ENCODE peak calls at places on chromosomes 1 and 21, in ten cellular contexts. K, I, T, V, E, S, H, A, Y and R are unnamed samples.

GRCh38 chr1:154324669-154325582 is at the start of gene ATP8B2:
- DNase-seq in S (peak), A (peak), I (peak), Y (peak), H (no peak), K (peak), V (peak), E (peak), T (peak), R (peak)

GRCh38 chr21:33541105-33541711 is 709 bp downstream of the GART start:
- DNase-seq in K (peak), Y (peak), S (no peak), E (no peak), I (no peak), T (no peak), A (no peak), H (no peak), V (no peak), R (no peak)

GRCh38 chr1:66386712-66387111 is 147.2 kb upstream of the SGIP1 start:
- DNase-seq in T (no peak), I (no peak), E (no peak), K (no peak), A (no peak), Y (no peak), H (no peak), S (no peak), V (no peak), R (no peak)

GRCh38 chr1:203325004-203325417 is 19.7 kb downstream of the BTG2 start:
- DNase-seq in V (peak), K (no peak), Y (no peak), I (no peak), A (peak), H (no peak), T (no peak), E (no peak), S (no peak), R (peak)

GRCh38 chr1:47388548-47389238 is 27.4 kb upstream of the FOXE3 start:
- DNase-seq in E (peak), A (peak), V (peak), S (peak), K (peak), I (peak), Y (peak), T (no peak), H (no peak), R (peak)

GRCh38 chr1:233868461-233868860 is 36.0 kb upstream of the SLC35F3 start:
- DNase-seq in K (no peak), I (no peak), V (no peak), S (no peak), E (no peak), A (no peak), T (no peak), Y (no peak), H (no peak), R (no peak)

GRCh38 chr1:161427733-161428516 is 60.2 kb upstream of the CFAP126 start:
- DNase-seq in T (no peak), H (no peak), E (no peak), K (no peak), I (no peak), S (peak), Y (peak), A (no peak), V (peak), R (peak)

GRCh38 chr1:206476591-206476990 is 6.3 kb downstream of the IKBKE start:
- DNase-seq in H (no peak), A (no peak), Y (no peak), S (no peak), T (no peak), K (peak), V (no peak), E (no peak), I (no peak), R (no peak)

GRCh38 chr21:28089599-28090421 is 902.9 kb downstream of the LTN1 start:
- DNase-seq in A (no peak), E (no peak), S (no peak), T (no peak), K (no peak), H (no peak), I (peak), V (no peak), Y (no peak), R (no peak)

GRCh38 chr1:226098870-226099832 is 36.6 kb downstream of the H3-3A start:
- DNase-seq in S (no peak), A (no peak), Y (no peak), T (no peak), I (no peak), H (no peak), E (no peak), V (no peak), K (no peak), R (no peak)

GRCh38 chr1:81781749-81782148 is 19.0 kb upstream of the ADGRL2 start:
- DNase-seq in K (no peak), S (no peak), T (no peak), I (no peak), E (no peak), A (no peak), V (no peak), Y (no peak), H (no peak), R (no peak)

GRCh38 chr1:184405743-184406142 is 18.9 kb downstream of the C1orf21 start:
- DNase-seq in Y (no peak), E (no peak), H (no peak), A (no peak), I (no peak), K (no peak), T (no peak), S (no peak), V (no peak), R (no peak)

GRCh38 chr1:37498872-37499617 is 15.5 kb downstream of the MEAF6 start:
- DNase-seq in S (no peak), I (no peak), A (peak), T (no peak), V (no peak), E (no peak), K (no peak), H (no peak), Y (peak), R (no peak)

GRCh38 chr1:223230161-223230881 is 87.3 kb upstream of the TLR5 start:
- DNase-seq in K (no peak), S (peak), T (no peak), Y (peak), I (no peak), V (no peak), A (no peak), E (no peak), H (peak), R (no peak)

GRCh38 chr1:205774277-205775014 is 836 bp downstream of the RAB29 start:
- DNase-seq in E (no peak), A (peak), I (no peak), T (peak), Y (no peak), K (no peak), V (peak), S (no peak), H (no peak), R (peak)

GRCh38 chr1:33256335-33256700 is at the start of gene ZNF362:
- DNase-seq in T (peak), E (no peak), I (peak), H (no peak), S (peak), Y (peak), A (peak), K (peak), V (peak), R (peak)

GRCh38 chr1:41578712-41579335 is 94.3 kb upstream of the EDN2 start:
- DNase-seq in S (peak), H (no peak), E (no peak), V (no peak), T (no peak), Y (peak), A (no peak), I (no peak), K (no peak), R (no peak)

GRCh38 chr1:22039594-22040347 is 12.7 kb upstream of the CDC42 start:
- DNase-seq in K (peak), S (peak), Y (peak), T (peak), V (peak), A (peak), H (no peak), I (peak), E (no peak), R (no peak)

GRCh38 chr1:183432548-183432875 is 14.3 kb upstream of the NMNAT2 start:
- DNase-seq in T (no peak), E (no peak), V (no peak), H (no peak), A (peak), I (no peak), S (peak), Y (no peak), K (no peak), R (no peak)

GRCh38 chr1:18631496-18632217 is 1.0 kb downstream of the PAX7 start:
- DNase-seq in K (no peak), H (no peak), S (no peak), A (no peak), V (no peak), I (no peak), T (no peak), Y (no peak), E (no peak), R (no peak)

GRCh38 chr1:57860931-57861600 is 437.2 kb upstream of the DAB1 start:
- DNase-seq in Y (no peak), T (no peak), V (no peak), E (no peak), S (no peak), A (peak), H (no peak), I (no peak), K (peak), R (no peak)

GRCh38 chr21:42508371-42508770 is 5.3 kb upstream of the SLC37A1 start:
- DNase-seq in Y (no peak), T (no peak), K (no peak), H (no peak), E (no peak), S (no peak), I (no peak), A (no peak), V (no peak), R (no peak)

GRCh38 chr1:152884966-152885624 is 7.0 kb downstream of the SMCP start:
- DNase-seq in A (no peak), I (no peak), T (no peak), H (no peak), S (no peak), V (no peak), K (no peak), Y (peak), E (no peak), R (no peak)

GRCh38 chr1:32351859-32352745 is 10.2 kb downstream of the FAM229A start:
- DNase-seq in T (no peak), K (no peak), V (no peak), H (no peak), I (peak), Y (peak), A (peak), S (no peak), E (no peak), R (no peak)

GRCh38 chr1:180213401-180214177 is 16.5 kb upstream of the LHX4 start:
- DNase-seq in Y (peak), T (no peak), V (peak), E (no peak), A (peak), K (no peak), I (no peak), H (no peak), S (peak), R (peak)

GRCh38 chr1:3642921-3643675 is 6.8 kb downstream of the WRAP73 start:
- DNase-seq in E (no peak), V (no peak), S (no peak), K (peak), I (no peak), T (no peak), A (no peak), H (no peak), Y (no peak), R (no peak)

GRCh38 chr1:42420911-42421585 is 34.8 kb downstream of the ZMYND12 start:
- DNase-seq in V (no peak), H (peak), I (peak), A (peak), T (no peak), Y (peak), E (no peak), K (peak), S (no peak), R (peak)

GRCh38 chr1:175904808-175905207 is 161.4 kb upstream of the TNR start:
- DNase-seq in A (no peak), T (no peak), H (no peak), K (no peak), E (no peak), V (no peak), S (no peak), Y (no peak), I (no peak), R (no peak)

GRCh38 chr1:175901076-175901475 is 157.7 kb upstream of the TNR start:
- DNase-seq in H (no peak), E (no peak), T (no peak), S (no peak), I (no peak), A (no peak), V (no peak), Y (no peak), K (no peak), R (no peak)

GRCh38 chr1:175911138-175911537 is 167.7 kb upstream of the TNR start:
- DNase-seq in I (no peak), V (no peak), H (no peak), A (no peak), E (no peak), S (no peak), T (no peak), Y (no peak), K (no peak), R (no peak)

GRCh38 chr1:175902281-175902680 is 158.9 kb upstream of the TNR start:
- DNase-seq in A (no peak), V (no peak), H (no peak), K (no peak), Y (no peak), I (no peak), S (no peak), T (no peak), E (no peak), R (no peak)

DNA sequence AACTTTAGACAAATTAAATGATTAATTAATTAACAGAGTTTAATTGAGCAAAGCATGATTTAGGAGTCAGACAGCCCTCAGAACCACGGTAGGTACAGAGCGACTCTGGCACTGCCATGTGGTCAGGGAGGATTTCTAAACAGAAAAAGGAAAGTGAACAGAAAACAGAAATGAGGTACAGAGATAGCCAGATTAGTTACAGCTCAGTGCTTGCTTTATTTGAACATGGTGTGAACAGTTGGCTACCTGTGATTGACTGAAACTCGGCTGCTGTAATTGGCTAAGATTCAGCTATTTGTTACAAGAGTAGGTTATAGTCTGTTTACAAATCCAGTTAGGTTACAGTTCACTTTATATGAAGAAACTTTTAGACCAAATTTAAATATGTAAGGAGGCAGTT is 163.0 kb upstream of the TNR start:
- DNase-seq in S (no peak), Y (no peak), T (no peak), E (no peak), A (no peak), H (no peak), V (no peak), I (no peak), K (no peak), R (no peak)
- TF ChIP-seq CTCF in S (no peak), Y (no peak), T (no peak), E (no peak), A (no peak), H (no peak), V (no peak), I (no peak), K (no peak), R (no peak)

DNA sequence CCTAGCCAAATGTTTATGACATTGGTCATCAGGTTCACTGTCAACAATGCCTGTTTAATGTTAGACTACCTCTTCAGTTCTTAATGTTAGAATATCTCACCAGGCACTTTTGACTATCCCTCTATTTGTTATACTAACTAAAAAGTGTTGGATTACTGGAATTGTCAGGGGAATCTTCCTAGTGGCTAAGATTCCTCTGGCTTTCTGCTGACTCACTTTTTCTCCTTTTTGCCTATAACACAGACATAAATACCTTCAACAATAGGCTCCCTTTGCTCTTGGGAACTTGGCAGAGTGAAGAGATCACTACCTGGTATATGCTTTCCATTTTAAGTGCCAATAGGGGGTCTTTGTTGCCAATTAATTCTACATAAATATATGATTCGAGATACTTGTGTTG is 68.5 kb downstream of the TMEM200B start:
- DNase-seq in T (no peak), S (no peak), H (no peak), K (no peak), I (no peak), V (no peak), E (no peak), Y (peak), A (no peak), R (no peak)
- TF ChIP-seq CTCF in T (no peak), S (no peak), H (no peak), K (no peak), I (no peak), V (no peak), E (no peak), Y (no peak), A (no peak), R (no peak)

DNA sequence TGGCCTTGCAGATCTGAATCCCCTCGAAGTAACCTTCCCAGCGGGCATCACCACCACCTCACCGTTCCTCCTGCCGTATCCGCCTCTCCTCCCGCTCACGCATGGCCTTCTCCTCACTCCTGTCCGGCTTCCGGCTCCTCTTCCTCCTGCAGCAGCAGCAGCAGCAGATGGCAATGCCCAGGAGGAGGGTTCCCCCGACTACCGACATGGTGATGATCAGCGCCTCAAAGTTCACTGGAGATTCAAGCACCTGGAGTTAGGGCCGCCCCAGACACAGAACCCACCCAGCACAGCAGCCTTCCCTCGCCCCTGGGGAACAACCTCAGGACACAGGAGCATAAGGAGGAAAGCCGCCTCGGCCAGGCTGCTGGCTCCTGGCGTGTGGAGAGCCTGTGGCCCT is 17.4 kb downstream of the PTTG1IP start:
- DNase-seq in E (no peak), H (no peak), Y (no peak), I (no peak), K (peak), T (no peak), S (no peak), V (no peak), A (no peak), R (no peak)
- TF ChIP-seq CTCF in E (no peak), H (no peak), Y (no peak), I (no peak), K (no peak), T (no peak), S (no peak), V (no peak), A (no peak), R (no peak)

DNA sequence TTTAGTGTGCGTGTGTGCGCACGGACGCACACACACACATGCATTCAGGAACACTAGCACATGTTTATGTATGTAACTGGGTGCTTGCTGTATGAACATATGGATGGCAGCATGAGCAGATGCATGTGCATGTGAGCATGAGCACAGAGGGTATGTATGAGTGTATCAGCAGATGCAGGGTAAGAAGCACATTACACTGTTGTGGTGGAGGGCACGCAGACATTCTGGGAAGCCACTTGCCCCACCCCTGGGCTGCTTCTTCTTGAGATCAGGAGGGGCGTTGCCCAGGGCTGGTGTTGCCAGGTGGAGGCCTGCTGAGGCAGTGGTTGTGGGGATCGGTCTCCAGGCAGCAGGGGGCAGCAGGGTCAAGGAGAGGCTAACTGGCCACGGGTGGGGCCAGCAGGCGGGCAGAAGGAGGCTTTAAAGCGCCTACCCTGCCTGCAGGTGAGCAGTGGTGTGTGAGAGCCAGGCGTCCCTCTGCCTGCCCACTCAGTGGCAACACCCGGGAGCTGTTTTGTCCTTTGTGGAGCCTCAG is 3.9 kb upstream of the P3R3URF start:
- DNase-seq in I (no peak), A (peak), Y (no peak), E (no peak), K (peak), S (peak), T (peak), H (no peak), V (no peak), R (peak)
- TF ChIP-seq CTCF in I (peak), A (peak), Y (no peak), E (no peak), K (peak), S (no peak), T (peak), H (no peak), V (peak), R (no peak)

GRCh38 chr21:32364801-32365200 is 28.0 kb downstream of the URB1 start:
- DNase-seq in H (no peak), E (no peak), S (no peak), T (no peak), I (no peak), K (no peak), V (no peak), A (no peak), Y (no peak), R (no peak)
- TF ChIP-seq CTCF in H (no peak), E (no peak), S (no peak), T (no peak), I (peak), K (no peak), V (no peak), A (no peak), Y (no peak), R (no peak)

GRCh38 chr1:54488831-54489626 is 59.0 kb upstream of the ACOT11 start:
- DNase-seq in Y (peak), T (peak), V (peak), I (peak), H (peak), S (peak), K (peak), A (peak), E (peak), R (peak)

GRCh38 chr1:54487571-54488050 is 60.4 kb upstream of the ACOT11 start:
- DNase-seq in V (no peak), I (peak), H (no peak), K (peak), Y (no peak), A (no peak), S (no peak), E (no peak), T (no peak), R (peak)

GRCh38 chr1:54489627-54490240 is 58.3 kb upstream of the ACOT11 start:
- DNase-seq in Y (no peak), S (no peak), T (no peak), A (no peak), V (no peak), E (no peak), H (no peak), K (no peak), I (no peak), R (no peak)

GRCh38 chr1:54486864-54487263 is 61.2 kb upstream of the ACOT11 start:
- DNase-seq in I (no peak), K (no peak), H (no peak), V (no peak), E (no peak), A (peak), Y (no peak), S (no peak), T (no peak), R (no peak)

GRCh38 chr1:54488065-54488750 is 59.8 kb upstream of the ACOT11 start:
- DNase-seq in K (peak), A (peak), V (peak), T (peak), H (peak), S (peak), E (peak), I (peak), Y (peak), R (peak)
- TF ChIP-seq CTCF in K (no peak), A (no peak), V (no peak), T (peak), H (no peak), S (no peak), E (no peak), I (no peak), Y (peak), R (no peak)

GRCh38 chr1:96643519-96643918 is 78.1 kb upstream of the PTBP2 start:
- DNase-seq in S (no peak), K (no peak), A (no peak), T (no peak), E (no peak), I (no peak), Y (no peak), H (no peak), V (no peak), R (no peak)
- TF ChIP-seq CTCF in S (no peak), K (no peak), A (no peak), T (no peak), E (no peak), I (no peak), Y (no peak), H (no peak), V (no peak), R (no peak)

GRCh38 chr1:186948542-186948941 is 119.8 kb downstream of the PLA2G4A start:
- DNase-seq in E (no peak), V (no peak), I (no peak), S (no peak), T (no peak), K (no peak), H (no peak), A (no peak), Y (no peak), R (no peak)
- TF ChIP-seq CTCF in E (no peak), V (no peak), I (no peak), S (no peak), T (no peak), K (no peak), H (no peak), A (no peak), Y (no peak), R (no peak)